ENCODE peak calls at places on chromosomes 5 and 9, in ten cellular contexts. One of them, this sample, is unnamed.

GRCh38 chr5:149297340-149298023 is 25.8 kb downstream of the AFAP1L1 start:
- DNase-seq in heart left ventricle: peak
- DNase-seq in AG09309: no peak
- DNase-seq in WERI-Rb-1: no peak
- DNase-seq in brain microvascular endothelial cell: no peak
- DNase-seq in astrocyte: no peak
- DNase-seq in osteoblast: peak
- DNase-seq in psoas muscle: no peak
- DNase-seq in lower lobe of right lung: no peak
- DNase-seq in GM06990: no peak
- DNase-seq in this sample: no peak

GRCh38 chr9:76109953-76110352 is 219.5 kb downstream of the PCSK5 start:
- DNase-seq in heart left ventricle: no peak
- DNase-seq in AG09309: no peak
- DNase-seq in WERI-Rb-1: no peak
- DNase-seq in brain microvascular endothelial cell: peak
- DNase-seq in astrocyte: peak
- DNase-seq in osteoblast: no peak
- DNase-seq in psoas muscle: no peak
- DNase-seq in lower lobe of right lung: no peak
- DNase-seq in GM06990: no peak
- DNase-seq in this sample: no peak

GRCh38 chr9:137138701-137139467 is at the start of gene GRIN1:
- DNase-seq in heart left ventricle: no peak
- DNase-seq in AG09309: no peak
- DNase-seq in WERI-Rb-1: no peak
- DNase-seq in brain microvascular endothelial cell: no peak
- DNase-seq in astrocyte: no peak
- DNase-seq in osteoblast: peak
- DNase-seq in psoas muscle: no peak
- DNase-seq in lower lobe of right lung: no peak
- DNase-seq in GM06990: no peak
- DNase-seq in this sample: no peak

GRCh38 chr9:82679488-82679887 is 383.5 kb downstream of the RASEF start:
- DNase-seq in heart left ventricle: no peak
- DNase-seq in AG09309: no peak
- DNase-seq in WERI-Rb-1: peak
- DNase-seq in brain microvascular endothelial cell: no peak
- DNase-seq in astrocyte: no peak
- DNase-seq in osteoblast: no peak
- DNase-seq in psoas muscle: no peak
- DNase-seq in lower lobe of right lung: no peak
- DNase-seq in GM06990: no peak
- DNase-seq in this sample: peak

GRCh38 chr5:150303070-150303595 is 428 bp upstream of the ARSI start:
- DNase-seq in heart left ventricle: no peak
- DNase-seq in AG09309: no peak
- DNase-seq in WERI-Rb-1: no peak
- DNase-seq in brain microvascular endothelial cell: no peak
- DNase-seq in astrocyte: peak
- DNase-seq in osteoblast: no peak
- DNase-seq in psoas muscle: no peak
- DNase-seq in lower lobe of right lung: no peak
- DNase-seq in GM06990: no peak
- DNase-seq in this sample: no peak

GRCh38 chr5:180785151-180785781 is 17.3 kb downstream of the MGAT1 start:
- DNase-seq in heart left ventricle: no peak
- DNase-seq in AG09309: peak
- DNase-seq in WERI-Rb-1: no peak
- DNase-seq in brain microvascular endothelial cell: peak
- DNase-seq in astrocyte: peak
- DNase-seq in osteoblast: peak
- DNase-seq in psoas muscle: no peak
- DNase-seq in lower lobe of right lung: no peak
- DNase-seq in GM06990: no peak
- DNase-seq in this sample: no peak

GRCh38 chr5:17224858-17225436 is 7.5 kb downstream of the BASP1 start:
- DNase-seq in heart left ventricle: no peak
- DNase-seq in AG09309: no peak
- DNase-seq in WERI-Rb-1: no peak
- DNase-seq in brain microvascular endothelial cell: peak
- DNase-seq in astrocyte: peak
- DNase-seq in osteoblast: peak
- DNase-seq in psoas muscle: no peak
- DNase-seq in lower lobe of right lung: no peak
- DNase-seq in GM06990: peak
- DNase-seq in this sample: no peak

GRCh38 chr5:56169281-56169680 is 63.8 kb downstream of the ANKRD55 start:
- DNase-seq in heart left ventricle: no peak
- DNase-seq in AG09309: no peak
- DNase-seq in WERI-Rb-1: no peak
- DNase-seq in brain microvascular endothelial cell: no peak
- DNase-seq in astrocyte: peak
- DNase-seq in osteoblast: no peak
- DNase-seq in psoas muscle: no peak
- DNase-seq in lower lobe of right lung: no peak
- DNase-seq in GM06990: no peak
- DNase-seq in this sample: no peak

GRCh38 chr5:97162045-97162444 is 19.6 kb upstream of the LIX1 start:
- DNase-seq in heart left ventricle: peak
- DNase-seq in AG09309: peak
- DNase-seq in WERI-Rb-1: peak
- DNase-seq in brain microvascular endothelial cell: peak
- DNase-seq in astrocyte: peak
- DNase-seq in osteoblast: peak
- DNase-seq in psoas muscle: no peak
- DNase-seq in lower lobe of right lung: no peak
- DNase-seq in GM06990: no peak
- DNase-seq in this sample: peak

GRCh38 chr5:75239681-75240080 is 3.0 kb upstream of the ANKRD31 start:
- DNase-seq in heart left ventricle: no peak
- DNase-seq in AG09309: no peak
- DNase-seq in WERI-Rb-1: no peak
- DNase-seq in brain microvascular endothelial cell: no peak
- DNase-seq in astrocyte: peak
- DNase-seq in osteoblast: no peak
- DNase-seq in psoas muscle: no peak
- DNase-seq in lower lobe of right lung: no peak
- DNase-seq in GM06990: no peak
- DNase-seq in this sample: no peak

GRCh38 chr9:33248606-33249005 is 8.6 kb downstream of the SPINK4 start:
- DNase-seq in heart left ventricle: no peak
- DNase-seq in AG09309: no peak
- DNase-seq in WERI-Rb-1: no peak
- DNase-seq in brain microvascular endothelial cell: no peak
- DNase-seq in astrocyte: no peak
- DNase-seq in osteoblast: no peak
- DNase-seq in psoas muscle: no peak
- DNase-seq in lower lobe of right lung: no peak
- DNase-seq in GM06990: no peak
- DNase-seq in this sample: no peak

GRCh38 chr9:105683688-105684275 is 10.6 kb upstream of the TMEM38B start:
- DNase-seq in heart left ventricle: no peak
- DNase-seq in AG09309: no peak
- DNase-seq in WERI-Rb-1: no peak
- DNase-seq in brain microvascular endothelial cell: no peak
- DNase-seq in astrocyte: no peak
- DNase-seq in osteoblast: no peak
- DNase-seq in psoas muscle: no peak
- DNase-seq in lower lobe of right lung: no peak
- DNase-seq in GM06990: no peak
- DNase-seq in this sample: no peak

GRCh38 chr5:15886156-15886555 is 293.4 kb downstream of the MARCHF11 start:
- DNase-seq in heart left ventricle: no peak
- DNase-seq in AG09309: no peak
- DNase-seq in WERI-Rb-1: no peak
- DNase-seq in brain microvascular endothelial cell: no peak
- DNase-seq in astrocyte: no peak
- DNase-seq in osteoblast: no peak
- DNase-seq in psoas muscle: no peak
- DNase-seq in lower lobe of right lung: no peak
- DNase-seq in GM06990: no peak
- DNase-seq in this sample: no peak

GRCh38 chr5:15889001-15889400 is 290.6 kb downstream of the MARCHF11 start:
- DNase-seq in heart left ventricle: no peak
- DNase-seq in AG09309: no peak
- DNase-seq in WERI-Rb-1: no peak
- DNase-seq in brain microvascular endothelial cell: no peak
- DNase-seq in astrocyte: no peak
- DNase-seq in osteoblast: no peak
- DNase-seq in psoas muscle: no peak
- DNase-seq in lower lobe of right lung: no peak
- DNase-seq in GM06990: no peak
- DNase-seq in this sample: no peak

GRCh38 chr5:15887072-15887471 is 292.5 kb downstream of the MARCHF11 start:
- DNase-seq in heart left ventricle: no peak
- DNase-seq in AG09309: no peak
- DNase-seq in WERI-Rb-1: no peak
- DNase-seq in brain microvascular endothelial cell: no peak
- DNase-seq in astrocyte: no peak
- DNase-seq in osteoblast: no peak
- DNase-seq in psoas muscle: no peak
- DNase-seq in lower lobe of right lung: no peak
- DNase-seq in GM06990: no peak
- DNase-seq in this sample: no peak

GRCh38 chr5:15880201-15880600 is 299.4 kb downstream of the MARCHF11 start:
- DNase-seq in heart left ventricle: no peak
- DNase-seq in AG09309: no peak
- DNase-seq in WERI-Rb-1: no peak
- DNase-seq in brain microvascular endothelial cell: no peak
- DNase-seq in astrocyte: no peak
- DNase-seq in osteoblast: no peak
- DNase-seq in psoas muscle: no peak
- DNase-seq in lower lobe of right lung: no peak
- DNase-seq in GM06990: no peak
- DNase-seq in this sample: no peak

DNA sequence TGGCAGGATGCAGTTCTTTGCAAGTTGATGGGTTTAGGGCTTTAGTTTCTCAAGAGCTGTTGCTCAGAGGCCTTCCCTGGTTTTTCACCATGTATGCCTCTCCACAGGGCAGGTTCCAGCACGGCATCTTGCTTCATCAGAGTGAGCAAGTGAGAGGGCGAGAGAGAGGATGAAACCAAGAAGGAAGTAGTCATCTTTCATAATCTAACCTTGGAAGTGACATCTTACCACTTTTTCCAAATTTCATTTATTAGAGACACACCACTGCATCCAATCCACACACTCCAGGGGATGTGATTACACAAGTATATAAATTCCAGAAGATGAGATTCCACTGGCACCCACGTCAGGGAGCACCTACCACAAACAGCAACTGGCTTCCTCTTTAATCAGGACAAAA is 294.4 kb downstream of the MARCHF11 start:
- DNase-seq in heart left ventricle: no peak
- DNase-seq in AG09309: peak
- DNase-seq in WERI-Rb-1: no peak
- DNase-seq in brain microvascular endothelial cell: peak
- DNase-seq in astrocyte: peak
- DNase-seq in osteoblast: no peak
- DNase-seq in psoas muscle: no peak
- DNase-seq in lower lobe of right lung: no peak
- DNase-seq in GM06990: no peak
- DNase-seq in this sample: no peak
- H3K4me3 ChIP-seq in heart left ventricle: no peak
- H3K4me3 ChIP-seq in AG09309: no peak
- H3K4me3 ChIP-seq in WERI-Rb-1: no peak
- H3K4me3 ChIP-seq in brain microvascular endothelial cell: no peak
- H3K4me3 ChIP-seq in astrocyte: no peak
- H3K4me3 ChIP-seq in osteoblast: no peak
- H3K4me3 ChIP-seq in psoas muscle: no peak
- H3K4me3 ChIP-seq in lower lobe of right lung: no peak
- H3K4me3 ChIP-seq in GM06990: no peak
- H3K4me3 ChIP-seq in this sample: no peak

DNA sequence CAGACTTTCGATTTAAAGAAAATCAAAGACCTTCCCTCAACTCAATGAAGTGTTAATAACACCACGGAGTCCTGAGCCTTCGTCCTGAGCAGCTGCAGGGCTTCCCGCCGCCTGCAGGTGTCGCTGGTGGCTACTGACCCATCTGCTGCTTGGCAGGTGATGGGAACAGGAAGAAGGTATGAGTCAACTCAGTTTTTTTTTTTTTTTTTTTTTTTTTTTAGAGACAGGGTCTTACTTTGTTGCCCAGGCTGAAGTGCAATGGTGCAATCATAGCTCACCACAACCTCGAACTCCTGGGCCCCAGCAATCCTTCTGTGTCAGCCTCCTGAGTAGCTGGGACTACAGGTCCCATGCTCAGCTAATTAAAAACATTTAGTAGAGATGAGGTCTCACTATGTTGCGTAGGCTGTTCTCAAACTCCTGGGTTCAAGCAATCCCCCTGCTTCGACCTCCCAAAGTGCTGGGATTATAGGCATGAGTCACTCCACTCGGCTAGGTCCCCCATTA is 185.7 kb upstream of the IL12B start:
- DNase-seq in heart left ventricle: no peak
- DNase-seq in AG09309: no peak
- DNase-seq in WERI-Rb-1: peak
- DNase-seq in brain microvascular endothelial cell: peak
- DNase-seq in astrocyte: peak
- DNase-seq in osteoblast: no peak
- DNase-seq in psoas muscle: peak
- DNase-seq in lower lobe of right lung: peak
- DNase-seq in GM06990: peak
- DNase-seq in this sample: no peak
- TF ChIP-seq CTCF in heart left ventricle: peak
- TF ChIP-seq CTCF in AG09309: peak
- TF ChIP-seq CTCF in WERI-Rb-1: peak
- TF ChIP-seq CTCF in brain microvascular endothelial cell: peak
- TF ChIP-seq CTCF in astrocyte: peak
- TF ChIP-seq CTCF in osteoblast: peak
- TF ChIP-seq CTCF in psoas muscle: peak
- TF ChIP-seq CTCF in lower lobe of right lung: peak
- TF ChIP-seq CTCF in GM06990: peak
- TF ChIP-seq CTCF in this sample: peak

DNA sequence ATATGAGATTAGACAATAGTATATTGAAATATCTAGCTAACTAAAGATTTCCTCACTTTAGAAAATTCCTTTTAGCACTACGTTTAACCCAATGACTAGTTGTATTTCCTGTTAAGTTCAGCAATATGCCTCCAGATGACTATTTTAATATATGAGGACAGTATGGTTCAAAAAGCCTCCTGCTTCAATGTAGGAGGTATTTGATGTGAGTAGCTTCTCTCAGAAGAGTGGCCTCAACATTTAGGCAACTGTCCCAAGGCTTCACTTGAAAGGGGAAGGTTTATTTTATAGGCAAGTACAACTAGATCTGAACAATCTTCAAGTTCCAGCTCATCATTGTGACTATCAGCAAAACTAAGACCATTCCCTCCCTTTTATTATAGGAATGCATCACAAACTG is 2.1 kb upstream of the MEF2C start:
- DNase-seq in heart left ventricle: no peak
- DNase-seq in AG09309: no peak
- DNase-seq in WERI-Rb-1: no peak
- DNase-seq in brain microvascular endothelial cell: no peak
- DNase-seq in astrocyte: no peak
- DNase-seq in osteoblast: no peak
- DNase-seq in psoas muscle: no peak
- DNase-seq in lower lobe of right lung: no peak
- DNase-seq in GM06990: no peak
- DNase-seq in this sample: no peak
- H3K4me3 ChIP-seq in heart left ventricle: peak
- H3K4me3 ChIP-seq in AG09309: no peak
- H3K4me3 ChIP-seq in WERI-Rb-1: no peak
- H3K4me3 ChIP-seq in brain microvascular endothelial cell: no peak
- H3K4me3 ChIP-seq in astrocyte: no peak
- H3K4me3 ChIP-seq in osteoblast: no peak
- H3K4me3 ChIP-seq in psoas muscle: peak
- H3K4me3 ChIP-seq in lower lobe of right lung: peak
- H3K4me3 ChIP-seq in GM06990: peak
- H3K4me3 ChIP-seq in this sample: peak

GRCh38 chr9:93586290-93587057 is 10.1 kb downstream of the PHF2 start:
- DNase-seq in heart left ventricle: no peak
- DNase-seq in AG09309: no peak
- DNase-seq in WERI-Rb-1: no peak
- DNase-seq in brain microvascular endothelial cell: no peak
- DNase-seq in astrocyte: no peak
- DNase-seq in osteoblast: no peak
- DNase-seq in psoas muscle: peak
- DNase-seq in lower lobe of right lung: peak
- DNase-seq in GM06990: no peak
- DNase-seq in this sample: no peak
- TF ChIP-seq CTCF in heart left ventricle: no peak
- TF ChIP-seq CTCF in AG09309: no peak
- TF ChIP-seq CTCF in WERI-Rb-1: no peak
- TF ChIP-seq CTCF in brain microvascular endothelial cell: no peak
- TF ChIP-seq CTCF in astrocyte: no peak
- TF ChIP-seq CTCF in osteoblast: no peak
- TF ChIP-seq CTCF in psoas muscle: no peak
- TF ChIP-seq CTCF in lower lobe of right lung: no peak
- TF ChIP-seq CTCF in GM06990: no peak
- TF ChIP-seq CTCF in this sample: no peak

This sample was measured in dorsolateral prefrontal cortex.